ENCODE peak calls at places on chromosomes 7 and 10, in seven cellular contexts. J is aorta, O is stomach, V is neural progenitor cell, L is suprapubic skin, A is body of pancreas, G is breast epithelium. P is an unnamed sample. For H3K4me1 and H3K9me3, the result is how much of the 10 kb centered on the place peaks cover.

GRCh38 chr7:138813945-138814344 is 15.9 kb upstream of the ATP6V0A4 start:
- DNase-seq in J (no peak), V (no peak), O (no peak), L (no peak), G (no peak), A (no peak), P (no peak)

GRCh38 chr7:18906901-18907300 is 210.5 kb downstream of the TWIST1 start:
- DNase-seq in O (no peak), J (no peak), L (no peak), V (peak), G (no peak), A (no peak), P (no peak)

GRCh38 chr7:37930226-37930948 is 9.9 kb downstream of the EPDR1 start:
- DNase-seq in J (no peak), V (no peak), L (no peak), A (no peak), G (no peak), O (no peak), P (no peak)

GRCh38 chr7:55965805-55966421 is 1.5 kb downstream of the NIPSNAP2 start:
- DNase-seq in J (no peak), G (no peak), L (no peak), V (no peak), O (no peak), A (peak), P (no peak)

GRCh38 chr7:30923774-30924413 is 12.2 kb downstream of the AQP1 start:
- DNase-seq in A (no peak), L (peak), V (no peak), O (peak), G (no peak), J (peak), P (peak)

GRCh38 chr7:85014936-85015335 is 171.9 kb downstream of the SEMA3D start:
- DNase-seq in O (no peak), G (no peak), L (no peak), V (peak), A (no peak), J (no peak), P (no peak)

GRCh38 chr10:98416589-98416988 is 1.6 kb upstream of the PYROXD2 start:
- DNase-seq in O (no peak), J (peak), A (no peak), G (no peak), L (no peak), V (no peak), P (no peak)

GRCh38 chr7:16409777-16410176 is 11.6 kb downstream of the CRPPA start:
- DNase-seq in J (no peak), O (no peak), V (no peak), L (no peak), G (no peak), A (no peak), P (no peak)

GRCh38 chr7:121440857-121441503 is 44.9 kb upstream of the FAM3C start:
- DNase-seq in O (no peak), G (no peak), A (peak), J (no peak), V (no peak), L (peak), P (no peak)

GRCh38 chr7:121307021-121307575 is 21.7 kb upstream of the WNT16 start:
- DNase-seq in L (no peak), G (no peak), V (no peak), A (no peak), J (no peak), O (no peak), P (no peak)

GRCh38 chr10:46069771-46070463 is 23.8 kb upstream of the MSMB start:
- DNase-seq in V (no peak), G (no peak), J (no peak), O (no peak), A (no peak), L (no peak), P (no peak)

GRCh38 chr10:100710151-100710871 is 35.1 kb upstream of the PAX2 start:
- DNase-seq in A (no peak), L (no peak), V (peak), O (no peak), J (no peak), G (no peak), P (no peak)

GRCh38 chr10:112926906-112927688 is 22.9 kb upstream of the TCF7L2 start:
- DNase-seq in J (no peak), O (no peak), V (no peak), A (no peak), G (no peak), L (no peak), P (no peak)

GRCh38 chr7:148540041-148540738 is 50.4 kb upstream of the C7orf33 start:
- DNase-seq in G (no peak), O (no peak), J (peak), V (peak), L (no peak), A (no peak), P (no peak)

GRCh38 chr7:132773527-132773956 is 197.3 kb upstream of the PLXNA4 start:
- DNase-seq in G (no peak), L (no peak), J (no peak), A (no peak), V (no peak), O (no peak), P (no peak)

GRCh38 chr10:12389154-12389734 is 39.9 kb downstream of the CAMK1D start:
- DNase-seq in V (no peak), L (no peak), G (peak), O (peak), J (peak), A (peak), P (peak)

GRCh38 chr10:11331706-11332105 is 279.7 kb downstream of the USP6NL start:
- DNase-seq in L (no peak), G (no peak), V (no peak), J (no peak), A (no peak), O (no peak), P (no peak)

GRCh38 chr10:30186371-30186875 is 127.0 kb upstream of the JCAD start:
- DNase-seq in L (no peak), J (no peak), V (peak), A (no peak), G (no peak), O (peak), P (no peak)

GRCh38 chr10:89086801-89087513 is 96.4 kb downstream of the FAS start:
- DNase-seq in O (peak), V (peak), L (peak), G (no peak), J (peak), A (peak), P (peak)

GRCh38 chr10:121667948-121668335 is 69.7 kb upstream of the FGFR2 start:
- DNase-seq in G (no peak), J (no peak), A (no peak), V (no peak), L (no peak), O (no peak), P (no peak)

DNA sequence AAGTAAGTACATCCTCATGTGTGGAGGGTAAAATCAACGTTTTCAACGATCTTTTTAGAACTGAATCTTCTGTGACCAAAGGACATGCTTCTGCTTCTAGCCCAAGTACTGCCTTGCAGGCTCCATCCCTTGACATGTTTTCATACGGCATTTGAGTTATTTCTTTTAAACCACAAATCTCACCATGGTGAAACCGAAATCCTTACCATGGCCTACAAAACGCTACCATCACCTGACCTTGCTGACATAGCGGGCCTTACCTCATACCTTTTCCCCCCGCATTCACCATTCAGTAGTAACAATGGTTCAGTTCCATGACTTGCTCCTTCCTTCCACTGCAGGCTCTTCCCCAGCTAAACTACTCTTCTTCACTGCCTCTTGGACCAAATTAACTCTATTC is 3.5 kb downstream of the RNF216 start:
- DNase-seq in L (peak), A (no peak), O (no peak), J (no peak), V (no peak), G (no peak), P (no peak)
- H3K4me1 ChIP-seq in L (under half), A (under half), O (half or more), J (under half), V (under half), G (under half), P (under half)

DNA sequence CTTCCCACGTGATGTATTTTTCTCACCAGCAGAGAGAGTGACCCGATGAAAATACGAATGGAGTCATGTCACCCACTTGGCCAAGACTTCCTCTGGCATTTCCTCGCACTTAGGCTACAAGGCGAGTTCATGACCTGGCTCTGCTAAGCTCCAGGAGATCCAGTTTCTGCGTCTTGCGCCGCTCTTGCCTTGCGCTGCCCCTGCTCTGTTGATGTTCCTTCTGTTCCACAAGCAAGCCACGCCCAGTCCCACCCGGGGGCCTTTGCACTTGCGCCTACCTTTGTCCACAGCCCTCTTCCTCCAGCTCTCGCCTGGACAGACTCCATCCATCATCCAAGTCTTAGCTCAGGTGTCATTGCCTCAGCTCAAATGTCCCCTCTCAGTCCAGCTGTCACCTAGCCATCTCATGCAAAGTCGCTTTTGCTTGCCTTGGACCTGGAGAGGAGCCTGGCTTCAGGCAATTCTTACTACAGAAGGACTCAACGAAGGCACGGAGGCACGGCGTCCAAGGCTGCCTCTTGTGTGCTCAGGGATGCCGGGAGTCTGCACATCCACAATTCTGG is 116.4 kb upstream of the SHH start:
- DNase-seq in V (no peak), O (peak), L (no peak), A (no peak), J (no peak), G (no peak), P (no peak)
- H3K9me3 ChIP-seq in V (under half), O (under half), L (under half), A (under half), J (under half), G (under half), P (under half)

GRCh38 chr10:75430000-75430763 is 1.2 kb upstream of the LRMDA start:
- DNase-seq in L (no peak), V (peak), A (peak), G (no peak), J (no peak), O (peak), P (peak)
- H3K4me1 ChIP-seq in L (half or more), V (half or more), A (half or more), G (under half), J (under half), O (half or more), P (half or more)

DNA sequence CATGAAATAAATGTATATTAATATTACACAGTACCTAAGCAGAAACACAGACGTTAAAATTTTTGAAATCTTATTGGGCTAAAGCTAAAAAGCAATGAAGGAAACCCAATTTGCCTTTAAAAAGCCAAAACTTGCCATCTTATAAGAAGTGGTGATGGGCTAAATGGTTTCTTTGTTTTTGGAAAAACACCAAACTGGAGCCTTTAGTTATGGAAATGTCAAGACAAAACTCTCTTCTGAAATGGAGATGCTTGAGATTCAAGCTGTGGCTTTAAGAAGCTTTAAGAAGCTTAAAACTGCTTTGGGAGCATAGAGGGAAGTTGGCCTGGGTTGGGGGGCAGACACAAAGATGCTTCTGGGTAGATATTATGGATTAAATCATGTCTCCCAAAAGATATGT is 277.0 kb downstream of the GFRA1 start:
- DNase-seq in G (no peak), O (no peak), L (no peak), A (no peak), V (no peak), J (no peak), P (no peak)
- H3K9me3 ChIP-seq in G (under half), O (under half), L (under half), A (under half), V (under half), J (under half), P (under half)

GRCh38 chr7:2803755-2804154 is 40.4 kb downstream of the GNA12 start:
- DNase-seq in A (no peak), V (no peak), G (no peak), J (no peak), L (no peak), O (no peak), P (no peak)
- H3K4me1 ChIP-seq in A (under half), V (under half), G (under half), J (under half), L (under half), O (under half), P (under half)

DNA sequence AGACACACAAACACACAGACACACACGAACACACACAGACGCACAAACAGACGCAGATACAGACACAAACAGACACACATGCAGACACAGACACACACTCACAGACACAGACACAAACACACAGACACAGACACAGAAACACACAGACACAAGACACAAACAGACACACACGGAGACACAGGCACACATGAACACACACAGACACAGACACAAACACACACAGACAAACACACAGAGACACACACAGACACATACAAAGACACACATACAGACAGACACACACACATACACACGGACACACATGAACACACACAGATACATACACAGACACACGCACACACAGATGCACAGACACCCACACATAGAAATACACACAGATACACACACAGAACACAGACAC is 434.9 kb downstream of the DNAJB6 start:
- DNase-seq in O (no peak), G (no peak), V (no peak), A (no peak), J (no peak), L (no peak), P (no peak)
- H3K9me3 ChIP-seq in O (under half), G (under half), V (under half), A (under half), J (under half), L (under half), P (under half)

GRCh38 chr10:124701881-124702656 is 42.1 kb downstream of the FAM53B start:
- DNase-seq in J (peak), G (no peak), A (no peak), O (no peak), L (no peak), V (no peak), P (no peak)
- H3K4me1 ChIP-seq in J (under half), G (under half), A (half or more), O (half or more), L (half or more), V (under half), P (half or more)